ENCODE peak calls at places on chromosomes 3 and 15, in five cellular contexts. R is IMR-90; D is GM23248; Y is activated T-cell treated with anti-CD3 and anti-CD28 coated beads for 48 hours; C is stimulated activated CD4-positive, alpha-beta T cell treated with anti-CD3 and anti-CD28 coated beads, Interleukin-1b, Interleukin-23, amount 100 ng/mL, for 4 hours. A is an unnamed sample.

GRCh38 chr3:117751691-117752090 is 1042.1 kb downstream of the TUSC7 start:
- DNase-seq in R (no peak), D (no peak), Y (no peak), C (no peak), A (no peak)

GRCh38 chr3:182484184-182484583 is 309.1 kb upstream of the ATP11B start:
- DNase-seq in R (no peak), D (no peak), Y (no peak), C (no peak), A (no peak)

GRCh38 chr3:50603261-50604109 is 8.1 kb downstream of the CISH start:
- DNase-seq in R (no peak), D (no peak), Y (no peak), C (no peak), A (no peak)

GRCh38 chr15:83767786-83768185 is 113.9 kb downstream of the ADAMTSL3 start:
- DNase-seq in R (peak), D (no peak), Y (no peak), C (no peak), A (no peak)

GRCh38 chr3:168591587-168591986 is 495.9 kb upstream of the GOLIM4 start:
- DNase-seq in R (no peak), D (no peak), Y (no peak), C (no peak), A (peak)

GRCh38 chr3:24446032-24446431 is 48.6 kb downstream of the THRB start:
- DNase-seq in R (no peak), D (no peak), Y (no peak), C (no peak), A (no peak)

GRCh38 chr15:50065264-50065663 is 53.8 kb downstream of the ATP8B4 start:
- DNase-seq in R (no peak), D (no peak), Y (no peak), C (no peak), A (no peak)

GRCh38 chr15:37102315-37103021 is 2.1 kb upstream of the MEIS2 start:
- DNase-seq in R (peak), D (peak), Y (no peak), C (no peak), A (no peak)